ENCODE peak calls at places on chromosomes 12 and 14, in nine cellular contexts. W is CD8-positive, alpha-beta memory T cell; Y is activated T-cell treated with anti-CD3 and anti-CD28 coated beads, Interleukin-2, amount 50 U/mL, for 72 hours; V is M059J; P is activated CD4-positive, CD25-positive, alpha-beta regulatory T cell treated with anti-CD3 and anti-CD28 coated beads, Interleukin-2, amount 50 U/mL, for 72 hours; T is BJ; S is NCI-H748 treated with DMSO at 0.1 percent for 48 hours; A is GOT3; R is CD4-positive, CD25-positive, alpha-beta regulatory T cell. E is an unnamed sample.

GRCh38 chr14:100199240-100199860 is 39.6 kb upstream of the YY1 start:
- DNase-seq in R (no peak), V (no peak), T (no peak), Y (no peak), W (no peak), P (no peak), S (no peak), A (no peak), E (no peak)

GRCh38 chr12:120116792-120117651 is 469 bp upstream of the RAB35 start:
- DNase-seq in T (peak), A (peak), V (peak), R (peak), W (peak), P (peak), S (peak), Y (peak), E (no peak)

GRCh38 chr12:128727461-128727860 is 96.3 kb downstream of the SLC15A4 start:
- DNase-seq in V (peak), T (no peak), P (no peak), Y (no peak), S (no peak), R (no peak), W (no peak), A (no peak), E (peak)

GRCh38 chr12:91763654-91764439 is 381.8 kb downstream of the BTG1 start:
- DNase-seq in P (no peak), S (no peak), W (no peak), A (no peak), T (no peak), Y (no peak), R (no peak), V (no peak), E (no peak)

GRCh38 chr12:107042801-107043200 is 50.5 kb downstream of the CRY1 start:
- DNase-seq in V (no peak), R (no peak), S (no peak), P (no peak), Y (no peak), T (no peak), A (no peak), W (no peak), E (no peak)

GRCh38 chr14:99077076-99077843 is 194.7 kb downstream of the BCL11B start:
- DNase-seq in S (no peak), R (no peak), W (no peak), T (no peak), Y (no peak), P (no peak), A (no peak), V (no peak), E (no peak)

GRCh38 chr12:131929530-131930456 is 717 bp downstream of the PUS1 start:
- DNase-seq in P (peak), S (no peak), Y (peak), T (no peak), A (no peak), V (no peak), W (peak), R (no peak), E (no peak)

GRCh38 chr12:47234576-47235141 is 154.9 kb upstream of the AMIGO2 start:
- DNase-seq in R (no peak), A (no peak), P (no peak), Y (no peak), W (no peak), V (peak), T (no peak), S (no peak), E (no peak)

GRCh38 chr12:57280234-57281062 is 29.5 kb upstream of the STAC3 start:
- DNase-seq in S (no peak), V (peak), P (peak), A (peak), T (peak), W (peak), Y (peak), R (peak), E (peak)